ENCODE peak calls at places on chromosomes 4 and X, in nine cellular contexts. N is iPS-NIHi11; Y is fibroblast of the aortic adventitia; L is H7; R is activated CD8-positive, alpha-beta memory T cell treated with anti-CD3 and anti-CD28 coated beads, Interleukin-2, amount 10 ng/mL, durations not matched to agents 7 days and 5 days; I is A172; F is stimulated activated CD8-positive, alpha-beta memory T cell treated with anti-CD3 and anti-CD28 coated beads, Interleukin-15, amount 100 ng/mL, for 1 hour; J is CD8-positive, alpha-beta memory T cell; T is NCI-H1092 treated with DMSO at 0.1 percent for 48 hours. S is an unnamed sample.

GRCh38 chrX:10071451-10072163 is 85.2 kb upstream of the CLCN4 start:
- DNase-seq in N (no peak), L (no peak), T (peak), R (no peak), J (no peak), F (no peak), I (no peak), Y (no peak), S (peak)

GRCh38 chr4:5361968-5362367 is 310.7 kb downstream of the STK32B start:
- DNase-seq in J (no peak), T (no peak), Y (peak), F (no peak), R (no peak), L (no peak), N (no peak), I (no peak), S (peak)

GRCh38 chr4:165678236-165678960 is 194.6 kb upstream of the TLL1 start:
- DNase-seq in N (no peak), F (no peak), Y (no peak), R (no peak), T (no peak), L (no peak), I (no peak), J (no peak), S (peak)

GRCh38 chr4:153211986-153212720 is 7.9 kb downstream of the TRIM2 start:
- DNase-seq in I (no peak), Y (peak), R (no peak), N (no peak), T (no peak), L (no peak), F (no peak), J (no peak), S (peak)

GRCh38 chr4:83961575-83961974 is 425.7 kb downstream of the GPAT3 start:
- DNase-seq in F (no peak), J (no peak), R (no peak), T (no peak), I (peak), N (no peak), Y (peak), L (no peak), S (peak)

GRCh38 chr4:72112514-72113156 is 80.8 kb downstream of the NPFFR2 start:
- DNase-seq in J (no peak), R (peak), L (no peak), N (no peak), F (no peak), Y (peak), I (peak), T (no peak), S (peak)

GRCh38 chrX:24566233-24566632 is 80.9 kb downstream of the PCYT1B start:
- DNase-seq in J (no peak), F (no peak), T (no peak), I (no peak), N (no peak), Y (no peak), R (no peak), L (no peak), S (peak)

GRCh38 chr4:76373919-76374552 is 46.9 kb downstream of the CCDC158 start:
- DNase-seq in F (no peak), I (peak), T (no peak), R (no peak), L (no peak), Y (peak), N (no peak), J (no peak), S (peak)

GRCh38 chr4:122702939-122703338 is 29.6 kb upstream of the BBS12 start:
- DNase-seq in I (no peak), J (no peak), N (no peak), L (no peak), Y (no peak), F (no peak), T (no peak), R (no peak), S (no peak)

GRCh38 chrX:22314211-22314610 is 41.5 kb downstream of the CBLL2 start:
- DNase-seq in Y (peak), T (no peak), R (no peak), I (peak), L (no peak), F (no peak), J (no peak), N (no peak), S (no peak)

GRCh38 chr4:134499074-134499473 is 297.5 kb upstream of the PABPC4L start:
- DNase-seq in T (no peak), L (no peak), I (no peak), Y (no peak), F (no peak), R (no peak), N (no peak), J (no peak), S (no peak)

GRCh38 chr4:119832731-119833233 is 204.2 kb upstream of the PDE5A start:
- DNase-seq in T (no peak), F (no peak), Y (no peak), J (no peak), N (no peak), L (no peak), I (no peak), R (no peak), S (no peak)

GRCh38 chr4:169133932-169134331 is 123.9 kb upstream of the CBR4 start:
- DNase-seq in Y (no peak), R (no peak), T (no peak), L (no peak), I (no peak), J (no peak), F (no peak), N (no peak), S (no peak)

GRCh38 chr4:62057060-62057459 is 856.9 kb downstream of the ADGRL3 start:
- DNase-seq in Y (no peak), I (no peak), F (no peak), J (no peak), T (no peak), N (no peak), L (no peak), R (no peak), S (no peak)

GRCh38 chr4:158624889-158625478 is 46.7 kb downstream of the C4orf46 start:
- DNase-seq in Y (peak), J (no peak), R (no peak), I (peak), L (peak), T (peak), F (no peak), N (peak), S (peak)

GRCh38 chr4:26861434-26862186 is 969 bp downstream of the STIM2 start:
- DNase-seq in F (peak), I (peak), T (peak), Y (peak), N (peak), L (no peak), J (peak), R (peak), S (peak)